ENCODE peak calls at places on chromosome 21, in eight cellular contexts. One of them, this sample, is unnamed.

GRCh38 chr21:33441489-33442477 is 38.0 kb downstream of the TMEM50B start:
- DNase-seq in A549: peak
- DNase-seq in endothelial cell of umbilical vein: no peak
- DNase-seq in K562: peak
- DNase-seq in HCT116: no peak
- DNase-seq in HepG2: no peak
- DNase-seq in H1: no peak
- DNase-seq in GM12878: peak
- DNase-seq in this sample: peak

GRCh38 chr21:46459024-46459355 is 299 bp downstream of the DIP2A start:
- DNase-seq in K562: no peak
- DNase-seq in H1: no peak
- DNase-seq in endothelial cell of umbilical vein: no peak
- DNase-seq in GM12878: no peak
- DNase-seq in A549: no peak
- DNase-seq in HepG2: no peak
- DNase-seq in HCT116: no peak
- DNase-seq in this sample: no peak

GRCh38 chr21:21003701-21004100 is 5.5 kb downstream of the NCAM2 start:
- DNase-seq in GM12878: no peak
- DNase-seq in HCT116: peak
- DNase-seq in K562: peak
- DNase-seq in A549: peak
- DNase-seq in endothelial cell of umbilical vein: peak
- DNase-seq in HepG2: peak
- DNase-seq in H1: no peak
- DNase-seq in this sample: peak

GRCh38 chr21:36647279-36648093 is 51.4 kb upstream of the SIM2 start:
- DNase-seq in HepG2: peak
- DNase-seq in H1: no peak
- DNase-seq in HCT116: no peak
- DNase-seq in GM12878: no peak
- DNase-seq in A549: peak
- DNase-seq in endothelial cell of umbilical vein: peak
- DNase-seq in K562: no peak
- DNase-seq in this sample: no peak

GRCh38 chr21:26365849-26366248 is 195.3 kb upstream of the APP start:
- DNase-seq in HCT116: no peak
- DNase-seq in H1: no peak
- DNase-seq in K562: no peak
- DNase-seq in endothelial cell of umbilical vein: no peak
- DNase-seq in A549: no peak
- DNase-seq in GM12878: no peak
- DNase-seq in HepG2: no peak
- DNase-seq in this sample: no peak

GRCh38 chr21:16579538-16579937 is 849.8 kb downstream of the USP25 start:
- DNase-seq in HepG2: no peak
- DNase-seq in endothelial cell of umbilical vein: peak
- DNase-seq in H1: no peak
- DNase-seq in K562: no peak
- DNase-seq in HCT116: no peak
- DNase-seq in A549: no peak
- DNase-seq in GM12878: no peak
- DNase-seq in this sample: no peak

GRCh38 chr21:43867332-43867703 is 2.3 kb downstream of the AGPAT3 start:
- DNase-seq in GM12878: no peak
- DNase-seq in K562: no peak
- DNase-seq in H1: no peak
- DNase-seq in HCT116: no peak
- DNase-seq in A549: no peak
- DNase-seq in endothelial cell of umbilical vein: no peak
- DNase-seq in HepG2: no peak
- DNase-seq in this sample: no peak

GRCh38 chr21:33024278-33025103 is 1.2 kb upstream of the OLIG2 start:
- DNase-seq in HCT116: no peak
- DNase-seq in A549: no peak
- DNase-seq in GM12878: no peak
- DNase-seq in H1: no peak
- DNase-seq in K562: no peak
- DNase-seq in endothelial cell of umbilical vein: no peak
- DNase-seq in HepG2: no peak
- DNase-seq in this sample: no peak

GRCh38 chr21:36854391-36854790 is 112.1 kb downstream of the HLCS start:
- DNase-seq in HepG2: peak
- DNase-seq in HCT116: no peak
- DNase-seq in A549: peak
- DNase-seq in GM12878: no peak
- DNase-seq in endothelial cell of umbilical vein: peak
- DNase-seq in K562: peak
- DNase-seq in H1: peak
- DNase-seq in this sample: peak

DNA sequence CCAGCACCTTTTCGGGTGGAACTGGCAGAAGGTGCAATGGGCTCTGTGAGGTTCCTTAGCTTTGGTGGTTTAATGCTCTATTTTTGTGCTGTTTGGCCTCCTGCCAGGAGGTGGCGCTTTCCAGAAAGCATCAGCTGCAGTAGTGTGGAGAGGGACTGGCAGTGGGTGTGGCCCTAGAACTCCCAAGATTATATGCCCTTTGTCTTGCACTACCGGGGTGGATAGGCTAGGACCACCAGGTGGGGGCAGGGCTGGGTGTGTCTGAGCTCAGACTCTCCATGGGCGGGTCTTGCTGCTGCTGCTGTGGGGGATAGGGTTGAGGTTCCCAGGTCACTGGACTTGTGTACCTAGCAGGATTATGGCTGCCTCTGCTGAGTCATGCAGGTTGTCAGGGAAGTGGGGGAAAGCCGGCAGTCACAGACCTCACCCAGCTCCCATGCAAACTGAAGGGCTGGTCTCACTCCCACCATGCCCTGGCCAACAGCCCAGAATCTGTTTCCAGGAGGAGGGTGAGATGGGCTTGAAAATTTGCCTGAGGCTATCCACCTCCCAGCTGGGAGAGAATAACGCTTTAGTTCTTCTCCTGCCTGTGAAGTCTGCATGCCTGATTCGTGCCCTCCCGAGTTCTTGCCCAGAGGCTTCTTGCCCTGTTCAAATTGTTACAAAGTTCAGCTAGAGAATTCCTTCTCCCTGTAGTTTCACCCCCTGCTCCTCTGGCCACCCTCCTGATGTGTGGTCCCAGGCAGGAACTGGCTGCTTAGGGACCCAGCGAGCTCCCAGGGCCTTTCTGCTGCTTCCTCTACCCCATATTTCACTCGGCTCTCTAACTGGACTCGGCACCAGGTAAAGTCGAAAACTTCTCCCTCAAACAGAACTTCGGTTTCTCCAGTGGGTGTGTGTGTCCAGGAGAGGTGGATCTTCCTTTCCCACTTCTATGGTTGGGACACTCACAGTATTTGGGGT is 76.5 kb upstream of the BTG3 start:
- DNase-seq in GM12878: no peak
- DNase-seq in endothelial cell of umbilical vein: no peak
- DNase-seq in HepG2: peak
- DNase-seq in A549: peak
- DNase-seq in H1: peak
- DNase-seq in HCT116: peak
- DNase-seq in K562: peak
- DNase-seq in this sample: peak
- TF ChIP-seq CTCF in GM12878: peak
- TF ChIP-seq CTCF in endothelial cell of umbilical vein: no peak
- TF ChIP-seq CTCF in HepG2: peak
- TF ChIP-seq CTCF in A549: peak
- TF ChIP-seq CTCF in H1: peak
- TF ChIP-seq CTCF in HCT116: peak
- TF ChIP-seq CTCF in K562: peak
- TF ChIP-seq CTCF in this sample: peak

GRCh38 chr21:35178812-35179211 is 129.7 kb upstream of the RUNX1 start:
- DNase-seq in H1: no peak
- DNase-seq in A549: no peak
- DNase-seq in HCT116: no peak
- DNase-seq in endothelial cell of umbilical vein: peak
- DNase-seq in GM12878: no peak
- DNase-seq in HepG2: no peak
- DNase-seq in K562: no peak
- DNase-seq in this sample: no peak
- TF ChIP-seq MAX in H1: no peak
- TF ChIP-seq MAX in A549: no peak
- TF ChIP-seq MAX in HCT116: no peak
- TF ChIP-seq MAX in endothelial cell of umbilical vein: no peak
- TF ChIP-seq MAX in GM12878: no peak
- TF ChIP-seq MAX in HepG2: no peak
- TF ChIP-seq MAX in K562: no peak
- TF ChIP-seq MAX in this sample: no peak

DNA sequence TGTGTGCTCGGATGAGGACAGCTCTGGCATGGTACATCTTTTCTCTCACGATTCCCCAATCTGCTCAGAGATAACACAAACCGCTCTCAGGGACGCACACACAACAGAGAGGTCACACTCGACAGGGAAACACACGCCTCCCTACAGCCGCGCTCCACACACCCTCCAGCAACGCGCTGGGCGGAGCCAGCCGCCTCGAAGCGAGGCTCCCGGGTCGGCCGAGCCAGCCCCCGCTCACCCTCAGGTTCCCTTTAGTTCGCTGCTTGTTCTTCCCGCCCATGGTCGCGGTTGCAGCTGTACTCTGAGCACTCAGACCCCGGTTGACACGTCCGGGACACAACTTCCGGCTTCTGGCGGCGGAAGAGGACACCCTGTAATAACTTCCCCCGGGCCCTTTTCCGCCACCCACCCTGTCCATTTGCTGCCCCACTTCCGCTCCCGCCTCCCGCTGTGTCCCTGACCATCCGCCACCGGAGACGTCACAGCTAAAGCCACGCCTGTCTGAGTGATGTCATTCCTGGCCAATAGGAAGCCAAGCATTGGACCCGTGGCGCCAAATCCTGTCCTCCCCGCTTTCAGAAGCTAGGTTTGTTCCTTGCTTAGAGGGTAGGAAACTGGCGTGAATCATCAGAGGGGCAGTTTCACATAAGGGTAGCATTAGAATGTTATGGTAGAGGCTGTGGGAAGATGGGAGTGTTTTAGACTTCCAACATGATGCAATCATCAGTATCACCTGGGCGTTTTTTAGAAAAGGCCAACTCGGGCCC is at the start of gene LTN1:
- DNase-seq in A549: peak
- DNase-seq in HCT116: peak
- DNase-seq in GM12878: peak
- DNase-seq in K562: peak
- DNase-seq in H1: peak
- DNase-seq in endothelial cell of umbilical vein: peak
- DNase-seq in HepG2: peak
- DNase-seq in this sample: peak
- TF ChIP-seq POLR2A in A549: peak
- TF ChIP-seq POLR2A in HCT116: peak
- TF ChIP-seq POLR2A in GM12878: peak
- TF ChIP-seq POLR2A in K562: peak
- TF ChIP-seq POLR2A in H1: peak
- TF ChIP-seq POLR2A in endothelial cell of umbilical vein: peak
- TF ChIP-seq POLR2A in HepG2: peak
- TF ChIP-seq POLR2A in this sample: peak

GRCh38 chr21:40507978-40508377 is 339.0 kb downstream of the DSCAM start:
- DNase-seq in HepG2: peak
- DNase-seq in K562: no peak
- DNase-seq in endothelial cell of umbilical vein: no peak
- DNase-seq in HCT116: no peak
- DNase-seq in GM12878: no peak
- DNase-seq in H1: no peak
- DNase-seq in A549: peak
- DNase-seq in this sample: no peak

GRCh38 chr21:40511976-40512375 is 335.0 kb downstream of the DSCAM start:
- DNase-seq in HepG2: no peak
- DNase-seq in endothelial cell of umbilical vein: no peak
- DNase-seq in HCT116: no peak
- DNase-seq in A549: peak
- DNase-seq in H1: no peak
- DNase-seq in K562: no peak
- DNase-seq in GM12878: no peak
- DNase-seq in this sample: no peak

GRCh38 chr21:40516336-40516735 is 330.6 kb downstream of the DSCAM start:
- DNase-seq in HepG2: no peak
- DNase-seq in GM12878: no peak
- DNase-seq in H1: peak
- DNase-seq in A549: no peak
- DNase-seq in endothelial cell of umbilical vein: no peak
- DNase-seq in HCT116: no peak
- DNase-seq in K562: no peak
- DNase-seq in this sample: peak

GRCh38 chr21:40512590-40512989 is 334.4 kb downstream of the DSCAM start:
- DNase-seq in A549: no peak
- DNase-seq in GM12878: no peak
- DNase-seq in K562: peak
- DNase-seq in HepG2: no peak
- DNase-seq in HCT116: no peak
- DNase-seq in H1: peak
- DNase-seq in endothelial cell of umbilical vein: no peak
- DNase-seq in this sample: peak
- TF ChIP-seq CTCF in A549: peak
- TF ChIP-seq CTCF in GM12878: peak
- TF ChIP-seq CTCF in K562: peak
- TF ChIP-seq CTCF in HepG2: peak
- TF ChIP-seq CTCF in HCT116: peak
- TF ChIP-seq CTCF in H1: peak
- TF ChIP-seq CTCF in endothelial cell of umbilical vein: no peak
- TF ChIP-seq CTCF in this sample: peak

GRCh38 chr21:14875186-14875585 is 189.6 kb downstream of the NRIP1 start:
- DNase-seq in H1: no peak
- DNase-seq in GM12878: no peak
- DNase-seq in K562: peak
- DNase-seq in HCT116: no peak
- DNase-seq in endothelial cell of umbilical vein: no peak
- DNase-seq in HepG2: no peak
- DNase-seq in A549: no peak
- DNase-seq in this sample: no peak

GRCh38 chr21:14874379-14874778 is 190.4 kb downstream of the NRIP1 start:
- DNase-seq in GM12878: no peak
- DNase-seq in HepG2: no peak
- DNase-seq in K562: no peak
- DNase-seq in A549: no peak
- DNase-seq in HCT116: no peak
- DNase-seq in H1: no peak
- DNase-seq in endothelial cell of umbilical vein: no peak
- DNase-seq in this sample: no peak

GRCh38 chr21:14877581-14878228 is 187.1 kb downstream of the NRIP1 start:
- DNase-seq in K562: peak
- DNase-seq in A549: peak
- DNase-seq in GM12878: no peak
- DNase-seq in HepG2: peak
- DNase-seq in H1: no peak
- DNase-seq in endothelial cell of umbilical vein: peak
- DNase-seq in HCT116: no peak
- DNase-seq in this sample: no peak

GRCh38 chr21:14875704-14876364 is 189.0 kb downstream of the NRIP1 start:
- DNase-seq in HepG2: peak
- DNase-seq in K562: peak
- DNase-seq in GM12878: peak
- DNase-seq in endothelial cell of umbilical vein: no peak
- DNase-seq in H1: no peak
- DNase-seq in A549: no peak
- DNase-seq in HCT116: no peak
- DNase-seq in this sample: no peak

GRCh38 chr21:14876464-14876863 is 188.3 kb downstream of the NRIP1 start:
- DNase-seq in A549: no peak
- DNase-seq in H1: no peak
- DNase-seq in GM12878: no peak
- DNase-seq in endothelial cell of umbilical vein: no peak
- DNase-seq in HCT116: no peak
- DNase-seq in HepG2: no peak
- DNase-seq in K562: no peak
- DNase-seq in this sample: no peak
- TF ChIP-seq MAX in A549: no peak
- TF ChIP-seq MAX in H1: no peak
- TF ChIP-seq MAX in GM12878: no peak
- TF ChIP-seq MAX in endothelial cell of umbilical vein: no peak
- TF ChIP-seq MAX in HCT116: peak
- TF ChIP-seq MAX in HepG2: no peak
- TF ChIP-seq MAX in K562: no peak
- TF ChIP-seq MAX in this sample: no peak

This sample was measured in NB4.